ENCODE peak calls at places on chromosome 4, in five cellular contexts. R is NCI-H1436 treated with DMSO at 0.1 percent for 48 hours, J is WTC11, N is astrocyte of the cerebellum, K is neural crest cell. S is an unnamed sample.

GRCh38 chr4:106344324-106344970 is 24.1 kb downstream of the GIMD1 start:
- DNase-seq in R (no peak), J (no peak), N (peak; percentile 60), K (no peak), S (no peak)

GRCh38 chr4:165154482-165154881 is 41.8 kb upstream of the TMEM192 start:
- DNase-seq in R (no peak), J (no peak), N (no peak), K (no peak), S (no peak)

GRCh38 chr4:78692815-78693156 is 83.4 kb upstream of the BMP2K start:
- DNase-seq in R (no peak), J (no peak), N (no peak), K (no peak), S (no peak)

GRCh38 chr4:6777636-6778281 is 4.8 kb upstream of the KIAA0232 start:
- DNase-seq in R (no peak), J (no peak), N (no peak), K (no peak), S (no peak)

GRCh38 chr4:38752393-38752961 is 30.3 kb downstream of the TLR10 start:
- DNase-seq in R (no peak), J (no peak), N (peak; percentile 49), K (no peak), S (no peak)

GRCh38 chr4:164293776-164294175 is 460.2 kb upstream of the SMIM31 start:
- DNase-seq in R (no peak), J (no peak), N (no peak), K (no peak), S (no peak)

GRCh38 chr4:128347175-128347868 is 59.7 kb upstream of the PGRMC2 start:
- DNase-seq in R (no peak), J (no peak), N (no peak), K (no peak), S (peak; percentile 59)

GRCh38 chr4:31193516-31193915 is 473.3 kb downstream of the PCDH7 start:
- DNase-seq in R (peak; percentile 70), J (no peak), N (no peak), K (no peak), S (no peak)

GRCh38 chr4:166675411-166675810 is 558.9 kb downstream of the SPOCK3 start:
- DNase-seq in R (no peak), J (no peak), N (peak; percentile 84), K (no peak), S (peak; percentile 69)

GRCh38 chr4:169745291-169745690 is 12.5 kb downstream of the HPF1 start:
- DNase-seq in R (no peak), J (no peak), N (peak; percentile 4), K (no peak), S (peak; percentile 52)

GRCh38 chr4:157221895-157222763 is 1.6 kb downstream of the GRIA2 start:
- DNase-seq in R (no peak), J (peak; percentile 70), N (no peak), K (peak; percentile 47), S (no peak)

GRCh38 chr4:150540959-150541360 is 41.0 kb upstream of the MAB21L2 start:
- DNase-seq in R (no peak), J (no peak), N (no peak), K (no peak), S (no peak)

GRCh38 chr4:74504212-74504611 is 59.3 kb downstream of the AREG start:
- DNase-seq in R (no peak), J (no peak), N (peak; percentile 62), K (no peak), S (peak; percentile 57)

GRCh38 chr4:110202024-110202423 is 3.6 kb upstream of the ELOVL6 start:
- DNase-seq in R (no peak), J (no peak), N (no peak), K (no peak), S (no peak)

GRCh38 chr4:128410037-128410436 is 122.4 kb upstream of the PGRMC2 start:
- DNase-seq in R (no peak), J (no peak), N (no peak), K (no peak), S (no peak)

GRCh38 chr4:79273918-79274317 is 51.9 kb downstream of the NAA11 start:
- DNase-seq in R (no peak), J (no peak), N (no peak), K (no peak), S (no peak)

GRCh38 chr4:157222764-157223145 is 2.2 kb downstream of the GRIA2 start:
- DNase-seq in R (no peak), J (no peak), N (no peak), K (no peak), S (no peak)

GRCh38 chr4:123816462-123816861 is 419.9 kb downstream of the SPRY1 start:
- DNase-seq in R (no peak), J (no peak), N (no peak), K (no peak), S (no peak)

GRCh38 chr4:139988863-139989765 is 164.9 kb downstream of the MAML3 start:
- DNase-seq in R (no peak), J (no peak), N (peak; percentile 93), K (no peak), S (peak; percentile 85)

GRCh38 chr4:123477804-123478209 is 81.2 kb downstream of the SPRY1 start:
- DNase-seq in R (no peak), J (no peak), N (peak; percentile 49), K (no peak), S (peak; percentile 63)

GRCh38 chr4:141501931-141502330 is 134.5 kb upstream of the IL15 start:
- DNase-seq in R (no peak), J (no peak), N (no peak), K (no peak), S (peak; percentile 19)

GRCh38 chr4:152535236-152535902 is 523 bp downstream of the FBXW7 start:
- DNase-seq in R (no peak), J (peak; percentile 25), N (no peak), K (no peak), S (no peak)

GRCh38 chr4:4995103-4995761 is 24.0 kb downstream of the CYTL1 start:
- DNase-seq in R (no peak), J (peak; percentile 87), N (no peak), K (peak; percentile 80), S (no peak)

GRCh38 chr4:117529401-117529800 is 444.0 kb upstream of the TRAM1L1 start:
- DNase-seq in R (no peak), J (no peak), N (no peak), K (no peak), S (no peak)

GRCh38 chr4:1211951-1212545 is 36.9 kb downstream of the CTBP1 start:
- DNase-seq in R (no peak), J (no peak), N (no peak), K (no peak), S (no peak)

GRCh38 chr4:7186516-7187296 is 5.6 kb upstream of the SORCS2 start:
- DNase-seq in R (no peak), J (no peak), N (no peak), K (no peak), S (no peak)

GRCh38 chr4:107755841-107756356 is 35.9 kb upstream of the PAPSS1 start:
- DNase-seq in R (no peak), J (no peak), N (no peak), K (no peak), S (no peak)

GRCh38 chr4:12389604-12390003 is 960.9 kb upstream of the HS3ST1 start:
- DNase-seq in R (no peak), J (no peak), N (no peak), K (no peak), S (no peak)

GRCh38 chr4:165308606-165309005 is 18.9 kb upstream of the MSMO1 start:
- DNase-seq in R (no peak), J (no peak), N (no peak), K (no peak), S (no peak)

GRCh38 chr4:158410272-158410671 is 111.4 kb upstream of the RXFP1 start:
- DNase-seq in R (no peak), J (no peak), N (no peak), K (no peak), S (no peak)

GRCh38 chr4:73675623-73676022 is 55.4 kb upstream of the RASSF6 start:
- DNase-seq in R (no peak), J (no peak), N (no peak), K (no peak), S (no peak)

GRCh38 chr4:125314676-125315570 is at the start of gene FAT4:
- DNase-seq in R (no peak), J (peak; percentile 90), N (peak; percentile 95), K (peak; percentile 81), S (peak; percentile 98)

GRCh38 chr4:40185830-40186664 is 10.8 kb upstream of the RHOH start:
- DNase-seq in R (no peak), J (no peak), N (no peak), K (no peak), S (peak; percentile 73)

GRCh38 chr4:17153572-17153971 is 255.1 kb upstream of the LDB2 start:
- DNase-seq in R (no peak), J (peak; percentile 28), N (no peak), K (no peak), S (no peak)